ENCODE peak calls at places on chromosomes 7 and 10, in five cellular contexts. A, M, E, H and C are unnamed samples.

GRCh38 chr7:143892527-143893300 is 9.3 kb downstream of the TCAF1 start:
- DNase-seq in A (no peak), M (peak), E (peak), H (no peak), C (no peak)

GRCh38 chr10:81116201-81116600 is 578.5 kb downstream of the SH2D4B start:
- DNase-seq in H (no peak), A (no peak), E (no peak), M (no peak), C (no peak)

GRCh38 chr10:47374611-47375536 is 9.2 kb downstream of the ZNF488 start:
- DNase-seq in A (no peak), E (peak), M (no peak), H (no peak), C (no peak)

GRCh38 chr10:24920907-24921881 is 31.2 kb downstream of the PRTFDC1 start:
- DNase-seq in A (peak), E (peak), M (no peak), H (no peak), C (peak)

GRCh38 chr7:499853-500485 is 19.7 kb downstream of the PDGFA start:
- DNase-seq in E (no peak), A (peak), H (no peak), M (no peak), C (no peak)

GRCh38 chr10:126350216-126350992 is 37.9 kb downstream of the ADAM12 start:
- DNase-seq in H (no peak), E (peak), A (no peak), M (no peak), C (peak)

GRCh38 chr10:97999066-97999908 is 31.1 kb downstream of the CRTAC1 start:
- DNase-seq in M (peak), E (no peak), A (no peak), H (no peak), C (no peak)

GRCh38 chr7:63925262-63925625 is 73.4 kb upstream of the ZNF722 start:
- DNase-seq in H (no peak), M (no peak), A (peak), E (no peak), C (no peak)

GRCh38 chr7:6489612-6490011 is 41.9 kb upstream of the DAGLB start:
- DNase-seq in H (no peak), M (no peak), A (no peak), E (no peak), C (no peak)

GRCh38 chr7:95470452-95470851 is 15.3 kb upstream of the ASB4 start:
- DNase-seq in E (peak), M (peak), A (no peak), H (no peak), C (no peak)

GRCh38 chr10:124743188-124744046 is 761 bp downstream of the FAM53B start:
- DNase-seq in A (peak), E (peak), M (peak), H (no peak), C (no peak)

GRCh38 chr7:117385340-117386124 is 41.8 kb downstream of the ASZ1 start:
- DNase-seq in M (no peak), A (no peak), E (peak), H (no peak), C (no peak)

GRCh38 chr7:143362126-143362961 is at the start of gene FAM131B:
- DNase-seq in H (no peak), M (peak), E (peak), A (no peak), C (peak)

GRCh38 chr7:107564553-107565298 is 955 bp downstream of the DUS4L start:
- DNase-seq in A (no peak), H (no peak), E (peak), M (peak), C (no peak)

DNA sequence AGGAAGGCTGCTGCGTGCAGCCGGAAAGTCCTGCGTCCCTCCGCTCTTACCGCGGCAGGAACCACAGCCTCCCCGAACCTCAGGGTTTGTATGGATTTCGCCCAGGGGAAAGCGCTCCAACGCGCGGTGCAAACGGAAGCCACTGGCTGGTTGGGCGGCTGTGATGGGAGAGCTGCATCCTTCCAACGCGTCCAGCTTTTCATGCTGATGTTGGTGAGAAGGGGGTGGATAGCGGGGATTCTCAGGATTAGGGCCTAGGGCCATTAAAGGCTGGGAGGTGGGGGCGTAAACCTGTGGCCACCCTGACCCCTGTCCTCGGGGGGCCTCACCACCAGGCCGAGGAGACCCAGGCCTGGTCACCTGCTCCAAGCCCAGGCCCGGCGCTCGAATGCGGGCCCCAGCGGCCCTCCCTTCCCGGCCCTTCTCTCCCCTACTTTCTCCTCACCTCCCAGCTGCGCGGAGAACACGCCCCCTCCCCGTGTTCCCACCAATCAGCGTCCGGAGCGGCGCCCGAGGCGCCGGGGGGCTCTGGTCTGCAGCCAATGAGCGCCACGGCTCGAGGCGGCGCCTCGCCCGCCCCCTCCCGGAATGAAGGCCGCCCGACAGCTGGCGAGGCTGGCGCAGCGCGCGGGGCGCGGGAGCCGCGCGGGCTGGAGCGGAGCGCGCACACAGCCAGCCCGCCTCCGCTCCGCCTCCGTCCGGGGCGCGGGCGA is 458 bp upstream of the NANOS1 start:
- DNase-seq in M (peak), E (peak), H (peak), A (peak), C (peak)
- H3K27ac ChIP-seq in M (no peak), E (no peak), H (peak), A (peak), C (peak)

DNA sequence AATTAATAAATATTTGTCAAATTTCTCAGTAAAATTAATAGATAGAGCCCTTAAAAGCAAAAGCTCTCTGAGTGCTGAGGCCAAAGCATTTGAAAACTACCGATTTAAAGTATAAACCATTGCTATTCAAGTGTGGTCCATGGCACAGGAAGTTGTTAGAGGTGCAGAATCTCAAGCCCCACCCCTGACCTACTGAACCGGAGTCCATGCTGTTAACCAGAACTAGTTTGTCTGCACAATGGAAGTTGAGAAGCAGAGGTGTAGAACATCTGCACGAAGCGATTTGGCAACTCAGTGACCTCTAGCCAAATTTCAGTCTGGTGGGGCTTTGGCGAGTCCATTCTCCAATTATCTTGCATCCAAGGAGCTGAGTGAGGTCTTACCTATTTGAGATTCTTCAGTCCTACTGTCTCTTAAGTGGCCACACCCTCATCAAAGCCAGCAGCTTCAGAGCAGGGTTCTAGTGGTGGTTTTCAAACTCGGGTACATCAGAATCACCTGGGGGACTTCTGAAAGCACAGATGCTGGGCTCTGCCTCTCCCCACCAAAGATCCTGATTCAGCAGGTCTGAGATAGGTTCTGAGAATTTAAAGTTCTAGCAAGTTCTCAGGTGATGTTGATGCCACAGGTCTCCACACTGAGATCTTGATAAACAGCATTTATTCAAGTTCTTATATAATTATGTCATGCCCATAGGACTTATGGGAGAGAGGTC is 96.8 kb upstream of the SAMD8 start:
- DNase-seq in M (no peak), H (no peak), A (no peak), E (no peak), C (no peak)
- H3K27ac ChIP-seq in M (no peak), H (no peak), A (peak), E (no peak), C (no peak)

DNA sequence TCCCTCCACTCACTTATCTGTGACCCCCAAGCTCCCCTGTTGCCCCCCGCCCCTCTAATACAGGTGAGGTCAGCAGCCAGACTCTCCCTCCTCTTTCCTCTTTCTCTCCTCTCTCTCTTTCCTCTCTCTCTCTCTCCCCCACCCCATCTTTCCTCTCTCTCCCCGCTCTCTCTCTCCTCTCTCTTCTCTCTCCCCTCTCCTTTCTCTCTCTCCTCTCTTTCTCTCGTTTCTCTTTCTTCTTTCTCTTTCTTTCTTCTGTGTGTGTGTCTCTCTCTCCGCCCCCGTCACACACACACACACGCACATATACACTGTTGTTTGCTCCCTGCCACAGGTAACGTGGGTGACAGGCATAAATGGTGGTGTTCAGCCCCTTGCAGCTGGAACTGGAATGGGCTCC is 37.2 kb upstream of the PSMG3 start:
- DNase-seq in H (no peak), M (no peak), E (no peak), A (no peak), C (no peak)
- H3K27ac ChIP-seq in H (no peak), M (no peak), E (no peak), A (no peak), C (no peak)

DNA sequence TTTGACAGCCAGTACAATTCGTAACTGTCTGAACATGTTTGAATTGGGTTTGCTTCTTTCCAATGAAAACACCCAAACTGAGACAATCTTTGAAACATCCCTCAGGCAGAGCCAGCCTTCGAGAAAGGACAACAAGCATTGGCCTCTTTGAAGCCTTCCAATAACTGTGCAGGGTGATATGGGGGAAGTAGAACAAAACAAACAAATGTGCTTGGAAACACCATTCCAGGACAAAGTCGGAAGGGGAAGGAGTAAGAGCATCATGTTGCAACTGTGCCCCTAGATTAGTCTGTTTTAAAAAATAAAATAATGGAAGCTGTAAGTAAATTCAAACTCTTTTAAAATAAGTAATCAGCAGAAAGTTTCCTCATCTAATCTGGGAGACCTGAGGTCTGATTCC is 39.5 kb downstream of the IL2RA start:
- DNase-seq in E (peak), A (no peak), H (no peak), M (no peak), C (no peak)
- H3K27ac ChIP-seq in E (no peak), A (peak), H (peak), M (no peak), C (no peak)